ENCODE peak calls at places on chromosomes 7 and 10, in four cellular contexts. Q is activated CD8-positive, alpha-beta memory T cell treated with anti-CD3 and anti-CD28 coated beads, Interleukin-2, amount 50 U/mL, for 4 hours; B is activated CD4-positive, alpha-beta T cell treated with anti-CD3 and anti-CD28 coated beads for 4 hours; M is T47D. K is an unnamed sample.

GRCh38 chr7:89623018-89623672 is 531.1 kb upstream of the STEAP1 start:
- DNase-seq in Q (no peak), B (no peak), M (peak), K (no peak)

GRCh38 chr7:50209461-50210161 is 94.9 kb upstream of the IKZF1 start:
- DNase-seq in Q (peak), B (peak), M (no peak), K (no peak)

GRCh38 chr7:51021906-51022570 is 239.3 kb upstream of the GRB10 start:
- DNase-seq in B (no peak), M (no peak), Q (no peak), K (peak)

GRCh38 chr10:109922976-109923921 is at the start of gene XPNPEP1:
- DNase-seq in Q (peak), M (peak), B (peak), K (peak)

GRCh38 chr7:121447191-121447920 is 51.2 kb upstream of the FAM3C start:
- DNase-seq in Q (no peak), M (no peak), B (no peak), K (no peak)

GRCh38 chr7:74026406-74027123 is 1.4 kb upstream of the ELN start:
- DNase-seq in B (peak), Q (peak), M (peak), K (no peak)

GRCh38 chr7:127718325-127718724 is 66.3 kb downstream of the SND1 start:
- DNase-seq in B (no peak), M (no peak), Q (no peak), K (no peak)

GRCh38 chr10:110780704-110781103 is 91.0 kb upstream of the PDCD4 start:
- DNase-seq in Q (no peak), B (no peak), M (no peak), K (no peak)

GRCh38 chr7:55254596-55255500 is 110.3 kb upstream of the LANCL2 start:
- DNase-seq in Q (peak), M (peak), B (peak), K (peak)

K was measured in astrocyte.